ENCODE peak calls at places on chromosomes 4 and X, in nine cellular contexts. W is foreskin fibroblast, C is tibial artery, P is psoas muscle, D is AG04450, S is GM12865, B is GM12878, T is A549, J is upper lobe of right lung. R is an unnamed sample.

GRCh38 chr4:53790286-53790685 is 199.0 kb upstream of the LNX1 start:
- DNase-seq in W (no peak), C (no peak), P (no peak), D (no peak), S (no peak), B (no peak), T (no peak), J (no peak), R (no peak)

GRCh38 chr4:153450545-153450917 is 15.6 kb upstream of the TMEM131L start:
- DNase-seq in W (no peak), C (no peak), P (no peak), D (no peak), S (no peak), B (no peak), T (no peak), J (no peak), R (no peak)

GRCh38 chr4:20422398-20422797 is 170.7 kb downstream of the SLIT2 start:
- DNase-seq in W (peak; percentile 63), C (no peak), P (no peak), D (no peak), S (peak; percentile 64), B (no peak), T (no peak), J (no peak), R (peak; percentile 57)

GRCh38 chr4:7268941-7269340 is 76.6 kb downstream of the SORCS2 start:
- DNase-seq in W (no peak), C (no peak), P (no peak), D (no peak), S (no peak), B (no peak), T (no peak), J (no peak), R (no peak)

GRCh38 chr4:560061-560460 is 16.0 kb downstream of the TMEM271 start:
- DNase-seq in W (no peak), C (no peak), P (no peak), D (no peak), S (no peak), B (no peak), T (no peak), J (no peak), R (no peak)

GRCh38 chr4:99248714-99249113 is 29.7 kb upstream of the ADH6 start:
- DNase-seq in W (peak; percentile 66), C (no peak), P (no peak), D (peak; percentile 0), S (no peak), B (no peak), T (no peak), J (no peak), R (no peak)

GRCh38 chr4:108850407-108850709 is 87.5 kb upstream of the ETNPPL start:
- DNase-seq in W (peak; percentile 29), C (no peak), P (no peak), D (no peak), S (no peak), B (no peak), T (no peak), J (no peak), R (no peak)

GRCh38 chr4:89356086-89356485 is 48.5 kb upstream of the GPRIN3 start:
- DNase-seq in W (peak; percentile 6), C (no peak), P (no peak), D (no peak), S (no peak), B (no peak), T (no peak), J (no peak), R (peak; percentile 11)

GRCh38 chr4:140296871-140297570 is 76.4 kb upstream of the SCOC start:
- DNase-seq in W (no peak), C (no peak), P (no peak), D (no peak), S (no peak), B (no peak), T (no peak), J (no peak), R (no peak)

DNA sequence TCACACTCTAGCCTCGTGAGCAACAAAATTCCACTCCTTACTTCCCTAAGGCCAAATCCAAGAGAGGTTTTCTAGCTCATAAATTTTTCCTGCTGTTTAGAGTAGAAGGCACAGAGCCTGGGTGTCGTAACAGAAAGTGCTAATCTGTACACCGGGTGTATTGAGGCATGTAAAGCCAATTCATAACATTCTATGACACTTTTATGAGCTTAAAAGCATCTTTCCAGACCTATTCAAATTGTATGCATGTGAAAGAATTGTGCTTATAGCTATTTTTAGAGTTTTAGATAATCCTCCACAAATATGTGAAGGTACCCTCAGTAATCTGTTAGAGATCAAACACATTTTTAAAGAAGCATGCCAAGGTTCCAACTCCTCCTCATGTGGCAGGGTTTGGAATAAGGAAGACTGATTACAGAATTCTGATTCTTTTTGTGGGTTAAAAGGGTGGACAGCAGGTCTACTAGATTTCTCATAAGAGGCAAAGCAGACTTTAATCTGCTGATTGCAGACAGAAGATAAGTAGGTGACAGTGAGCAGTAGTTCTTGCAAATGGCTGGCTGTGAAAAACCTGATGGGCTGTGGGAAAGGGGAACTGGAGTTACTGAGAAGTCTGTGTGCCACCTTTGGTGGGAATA is 25.5 kb upstream of the LRCH2 start:
- DNase-seq in W (peak; percentile 18), C (no peak), P (no peak), D (no peak), S (no peak), B (no peak), T (no peak), J (no peak), R (no peak)
- H3K4me3 ChIP-seq in W (no peak overlapping the region), C (no peak overlapping the region), P (no peak overlapping the region), D (no peak overlapping the region), S (no peak overlapping the region), B (no peak overlapping the region), T (no peak overlapping the region), J (no peak overlapping the region), R (no peak overlapping the region)

GRCh38 chrX:49164589-49165360 is 2.2 kb downstream of the MAGIX start:
- DNase-seq in W (no peak), C (no peak), P (no peak), D (no peak), S (no peak), B (no peak), T (no peak), J (no peak), R (no peak)

GRCh38 chrX:49167740-49168108 is 4.0 kb upstream of the PLP2 start:
- DNase-seq in W (no peak), C (no peak), P (no peak), D (no peak), S (no peak), B (no peak), T (no peak), J (no peak), R (no peak)

GRCh38 chrX:49163555-49164419 is 1.2 kb downstream of the MAGIX start:
- DNase-seq in W (peak; percentile 91), C (peak; percentile 90), P (peak; percentile 87), D (no peak), S (peak; percentile 90), B (peak; percentile 42), T (peak; percentile 72), J (peak; percentile 93), R (peak; percentile 40)

GRCh38 chrX:49166914-49167739 is 4.6 kb downstream of the MAGIX start:
- DNase-seq in W (peak; percentile 79), C (peak; percentile 81), P (peak; percentile 81), D (no peak), S (peak; percentile 62), B (peak; percentile 51), T (no peak), J (peak; percentile 82), R (no peak)

DNA sequence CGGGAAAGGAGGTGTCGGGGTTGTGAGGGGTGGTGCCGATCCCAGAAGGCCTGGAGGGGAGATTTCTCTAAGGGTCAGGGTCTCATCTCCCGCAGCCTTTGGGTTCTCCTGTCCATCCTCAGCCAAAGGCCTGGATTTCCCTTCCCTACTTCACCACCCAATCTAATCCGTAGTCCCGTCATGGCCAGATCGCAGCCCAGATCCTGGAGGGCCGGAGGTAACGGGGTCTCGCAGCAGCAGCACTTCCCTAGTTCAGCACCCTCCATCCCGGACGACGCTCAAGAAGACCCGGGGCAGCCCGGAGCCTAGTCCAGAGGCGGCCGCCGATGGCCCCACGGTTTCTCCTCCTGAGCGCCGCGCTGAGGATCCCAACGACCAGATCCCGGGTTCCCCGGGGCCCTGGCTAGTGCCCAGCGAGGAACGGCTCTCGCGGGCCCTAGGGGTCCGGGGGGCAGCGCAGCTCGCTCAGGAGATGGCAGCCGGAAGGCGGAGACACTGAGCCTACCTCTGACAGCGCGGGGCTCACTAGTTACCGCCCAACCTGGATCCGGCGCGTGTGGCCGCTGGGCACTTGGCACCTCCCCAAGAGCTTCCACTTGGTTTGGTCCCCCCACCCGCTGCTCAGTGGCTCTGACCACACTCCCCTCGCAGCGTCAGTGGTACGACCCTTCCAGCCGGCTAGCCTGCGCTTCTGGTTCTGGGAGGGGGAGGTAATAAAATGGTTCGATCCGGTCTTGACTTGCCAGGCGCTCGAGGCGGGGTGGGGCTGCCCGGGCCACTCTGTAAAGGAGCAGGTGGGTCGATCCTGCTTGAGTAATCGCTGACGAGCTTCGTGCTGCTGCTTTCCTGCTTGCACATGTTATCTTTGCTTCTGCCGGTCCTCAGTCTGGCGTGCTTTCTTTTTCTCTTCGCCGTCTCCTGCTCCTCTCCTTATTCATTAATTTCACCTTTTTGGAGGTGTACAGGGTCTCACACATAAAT is 3.6 kb downstream of the MAGIX start:
- DNase-seq in W (peak; percentile 79), C (peak; percentile 74), P (peak; percentile 80), D (no peak), S (peak; percentile 87), B (peak; percentile 60), T (no peak), J (peak; percentile 87), R (no peak)
- TF ChIP-seq CTCF in W (no peak), C (no peak), P (peak; percentile 27), D (no peak), S (peak; percentile 10), B (peak; percentile 41), T (no peak), J (peak; percentile 24), R (no peak)

GRCh38 chrX:136148391-136148790 is 1.1 kb downstream of the FHL1 start:
- DNase-seq in W (peak; percentile 6), C (no peak), P (no peak), D (no peak), S (no peak), B (no peak), T (no peak), J (no peak), R (no peak)
- H3K4me3 ChIP-seq in W (peak overlapping the region; percentile 52), C (peak overlapping the region; percentile 89), P (peak overlapping the region; percentile 71), D (peak overlapping the region; percentile 66), S (no peak overlapping the region), B (no peak overlapping the region), T (no peak overlapping the region), J (peak overlapping the region; percentile 54), R (no peak overlapping the region)

DNA sequence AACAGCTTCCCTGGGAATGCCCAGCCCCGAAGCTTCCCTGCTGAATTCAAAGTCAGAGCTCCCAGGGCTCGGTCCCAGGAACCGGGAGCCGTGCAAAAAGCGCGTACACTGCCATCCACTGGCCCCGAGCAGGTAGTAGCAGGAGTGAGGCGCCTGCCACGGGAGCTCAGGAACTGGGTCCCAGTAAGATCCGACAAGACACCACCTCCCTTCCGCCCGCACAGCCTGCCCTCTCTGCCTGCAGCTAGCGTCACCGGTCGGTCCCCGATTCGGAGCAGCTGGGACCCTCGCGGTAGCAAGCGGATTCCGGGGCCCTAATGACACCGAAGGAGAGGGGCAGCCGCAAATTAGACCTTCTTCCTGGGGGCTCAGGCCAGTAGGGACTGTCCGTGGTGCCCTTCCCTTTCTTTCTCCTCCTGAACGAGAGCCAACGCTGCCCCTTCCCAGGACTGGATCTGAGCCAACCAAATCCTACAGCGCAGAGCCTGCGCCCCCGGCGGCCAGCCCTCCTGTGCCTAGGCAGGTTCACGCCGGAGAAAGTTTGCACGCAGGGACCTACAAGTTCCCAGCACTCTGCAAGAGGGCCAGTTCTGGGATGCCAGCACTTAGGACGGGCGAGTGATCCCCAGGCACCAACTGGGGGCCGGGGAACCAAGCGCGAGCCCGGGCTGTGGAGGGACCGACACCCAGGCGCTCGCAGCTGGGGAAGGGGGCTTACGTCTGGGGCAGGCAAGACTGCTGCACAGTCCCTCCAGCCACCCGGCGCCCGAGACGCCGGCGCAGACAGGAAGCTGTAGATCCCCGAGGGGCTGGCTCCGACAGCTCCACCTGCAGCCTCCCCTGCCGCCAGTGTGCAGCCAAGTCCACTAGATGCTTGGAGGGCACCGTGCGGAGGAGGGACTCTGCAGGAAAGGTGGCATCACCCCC is 949 bp downstream of the CORIN start:
- DNase-seq in W (peak; percentile 96), C (peak; percentile 70), P (peak; percentile 59), D (peak; percentile 60), S (peak; percentile 78), B (no peak), T (peak; percentile 49), J (peak; percentile 89), R (peak; percentile 55)
- TF ChIP-seq CTCF in W (peak; percentile 85), C (peak; percentile 60), P (peak; percentile 70), D (peak; percentile 81), S (peak; percentile 69), B (peak; percentile 71), T (peak; percentile 43), J (peak; percentile 69), R (peak; percentile 95)